ENCODE peak calls at places on chromosomes 11 and 22, in ten cellular contexts. K is naive thymus-derived CD8-positive, alpha-beta T cell; M is HT1080; F is transverse colon; O is SW480; D is breast epithelium; V is Kasumi-1; C is CD4-positive, alpha-beta memory T cell; H is stimulated activated CD8-positive, alpha-beta memory T cell treated with anti-CD3 and anti-CD28 coated beads, Interleukin-4, amount 100 ng/mL, for 1 hour; Y is GM13976. B is an unnamed sample.

GRCh38 chr11:93727985-93728791 is 13.1 kb downstream of the TAF1D start:
- DNase-seq in K (no peak), M (no peak), F (no peak), O (no peak), D (no peak), V (peak), C (no peak), H (no peak), Y (no peak), B (no peak)

GRCh38 chr11:28674432-28675076 is 566.4 kb downstream of the METTL15 start:
- DNase-seq in K (no peak), M (no peak), F (no peak), O (peak), D (no peak), V (peak), C (no peak), H (no peak), Y (no peak), B (peak)

GRCh38 chr11:78074756-78075155 is 4.9 kb downstream of the NDUFC2 start:
- DNase-seq in K (no peak), M (no peak), F (no peak), O (no peak), D (no peak), V (no peak), C (no peak), H (no peak), Y (no peak), B (no peak)

GRCh38 chr11:126153999-126154398 is 57.5 kb downstream of the RPUSD4 start:
- DNase-seq in K (no peak), M (no peak), F (no peak), O (peak), D (no peak), V (no peak), C (no peak), H (no peak), Y (no peak), B (no peak)

GRCh38 chr22:40193429-40194421 is 16.0 kb downstream of the TNRC6B start:
- DNase-seq in K (no peak), M (peak), F (no peak), O (no peak), D (no peak), V (peak), C (no peak), H (no peak), Y (no peak), B (no peak)

GRCh38 chr11:92180664-92181251 is 43.9 kb upstream of the FAT3 start:
- DNase-seq in K (no peak), M (peak), F (no peak), O (no peak), D (no peak), V (no peak), C (no peak), H (no peak), Y (no peak), B (no peak)

GRCh38 chr22:24474221-24474620 is 20.9 kb upstream of the UPB1 start:
- DNase-seq in K (no peak), M (peak), F (no peak), O (peak), D (no peak), V (no peak), C (no peak), H (no peak), Y (no peak), B (no peak)

GRCh38 chr22:29167032-29167911 is 38.4 kb upstream of the EMID1 start:
- DNase-seq in K (peak), M (peak), F (no peak), O (peak), D (no peak), V (peak), C (peak), H (no peak), Y (peak), B (peak)

GRCh38 chr11:1177771-1178090 is 20.0 kb downstream of the MUC5AC start:
- DNase-seq in K (no peak), M (no peak), F (no peak), O (no peak), D (no peak), V (no peak), C (no peak), H (no peak), Y (no peak), B (no peak)

GRCh38 chr11:130531061-130531460 is 82.6 kb downstream of the ADAMTS15 start:
- DNase-seq in K (no peak), M (no peak), F (no peak), O (peak), D (no peak), V (no peak), C (no peak), H (no peak), Y (no peak), B (no peak)

GRCh38 chr11:74279256-74279655 is 32.2 kb downstream of the P4HA3 start:
- DNase-seq in K (no peak), M (no peak), F (no peak), O (no peak), D (no peak), V (no peak), C (no peak), H (no peak), Y (no peak), B (no peak)

GRCh38 chr22:38718414-38718813 is 12.7 kb downstream of the GTPBP1 start:
- DNase-seq in K (no peak), M (peak), F (peak), O (peak), D (peak), V (no peak), C (no peak), H (no peak), Y (no peak), B (no peak)

GRCh38 chr11:111045874-111046273 is 199.7 kb upstream of the POU2AF2 start:
- DNase-seq in K (no peak), M (no peak), F (no peak), O (no peak), D (no peak), V (no peak), C (no peak), H (no peak), Y (no peak), B (no peak)

GRCh38 chr11:65419460-65419772 is 3.2 kb upstream of the NEAT1 start:
- DNase-seq in K (no peak), M (no peak), F (peak), O (no peak), D (no peak), V (no peak), C (no peak), H (no peak), Y (no peak), B (no peak)

B was measured in GM12865.